ENCODE peak calls at places on chromosomes 7 and 10, in five cellular contexts. A is lower leg skin, Z is iris pigment epithelial cell, B is right atrium auricular region, I is neural crest cell. M is an unnamed sample.
A peak's percentile ranks its signal among the peaks of the same experiment; 100 is the strongest.

GRCh38 chr7:30032310-30033125 is 4.3 kb downstream of the PLEKHA8 start:
- DNase-seq in Z (peak; percentile 82), A (no peak), B (no peak), I (no peak), M (no peak)

GRCh38 chr7:142739927-142740492 is 9.3 kb upstream of the PRSS1 start:
- DNase-seq in A (no peak), B (no peak), Z (no peak), I (no peak), M (no peak)

GRCh38 chr10:97150616-97151015 is 35.1 kb downstream of the SLIT1 start:
- DNase-seq in I (no peak), A (no peak), Z (no peak), B (no peak), M (no peak)

GRCh38 chr10:112375721-112376577 is 2.0 kb downstream of the ACSL5 start:
- DNase-seq in Z (peak; percentile 44), I (no peak), B (peak; percentile 62), A (no peak), M (no peak)

GRCh38 chr7:111223802-111224253 is 132.9 kb downstream of the LRRN3 start:
- DNase-seq in A (no peak), I (no peak), B (no peak), Z (no peak), M (no peak)

GRCh38 chr10:110664483-110665420 is 20.6 kb downstream of the RBM20 start:
- DNase-seq in I (no peak), Z (peak; percentile 98), A (no peak), B (no peak), M (no peak)

GRCh38 chr7:20220824-20221547 is 3.8 kb upstream of the MACC1 start:
- DNase-seq in Z (peak; percentile 94), I (no peak), A (no peak), B (no peak), M (no peak)

GRCh38 chr10:71761541-71762113 is 11.7 kb downstream of the VSIR start:
- DNase-seq in B (no peak), A (no peak), I (no peak), Z (no peak), M (peak; percentile 81)

GRCh38 chr7:156907656-156908055 is 14.7 kb upstream of the LMBR1 start:
- DNase-seq in Z (peak; percentile 82), A (no peak), B (no peak), I (no peak), M (no peak)

GRCh38 chr10:47278720-47279119 is 21.3 kb upstream of the GDF10 start:
- DNase-seq in B (no peak), Z (no peak), A (peak; percentile 72), I (no peak), M (no peak)

GRCh38 chr10:484925-485661 is 204.4 kb downstream of the DIP2C start:
- DNase-seq in I (no peak), Z (peak; percentile 65), B (peak; percentile 54), A (peak; percentile 82), M (no peak)